ENCODE peak calls at places on chromosomes 5 and 9, in eight cellular contexts. S is ovary, Q is psoas muscle, D is fibroblast of lung, O is OCI-LY7, K is pancreas, M is upper lobe of right lung, Y is lower lobe of right lung. C is an unnamed sample. For H3K4me1, the result is how much of the 10 kb centered on the place peaks cover.

GRCh38 chr5:8491254-8491653 is 622.3 kb downstream of the MTRR start:
- DNase-seq in S (no peak), Q (no peak), D (peak), O (no peak), K (no peak), M (no peak), Y (no peak), C (no peak)

GRCh38 chr9:130935660-130936271 is 3.3 kb downstream of the FIBCD1 start:
- DNase-seq in S (no peak), Q (no peak), D (no peak), O (no peak), K (no peak), M (no peak), Y (no peak), C (peak)

GRCh38 chr5:172870261-172870806 is 36.3 kb downstream of the ERGIC1 start:
- DNase-seq in S (no peak), Q (peak), D (peak), O (no peak), K (no peak), M (no peak), Y (no peak), C (peak)

GRCh38 chr5:176573564-176574296 is 24.6 kb downstream of the CDHR2 start:
- DNase-seq in S (peak), Q (peak), D (peak), O (peak), K (peak), M (peak), Y (peak), C (peak)

GRCh38 chr9:124869986-124870560 is 8.1 kb downstream of the ARPC5L start:
- DNase-seq in S (peak), Q (peak), D (peak), O (peak), K (no peak), M (peak), Y (peak), C (peak)

GRCh38 chr5:57844410-57844809 is 361.8 kb upstream of the ACTBL2 start:
- DNase-seq in S (no peak), Q (peak), D (no peak), O (no peak), K (no peak), M (no peak), Y (no peak), C (no peak)

GRCh38 chr9:71895122-71895521 is 15.9 kb downstream of the ABHD17B start:
- DNase-seq in S (no peak), Q (no peak), D (peak), O (peak), K (no peak), M (no peak), Y (no peak), C (no peak)

GRCh38 chr9:136488247-136489214 is 5.7 kb upstream of the SEC16A start:
- DNase-seq in S (peak), Q (peak), D (no peak), O (peak), K (peak), M (peak), Y (peak), C (peak)

GRCh38 chr9:34328500-34328982 is 527 bp downstream of the KIF24 start:
- DNase-seq in S (no peak), Q (no peak), D (no peak), O (no peak), K (no peak), M (no peak), Y (no peak), C (no peak)

GRCh38 chr5:14920121-14920520 is 48.5 kb upstream of the ANKH start:
- DNase-seq in S (no peak), Q (no peak), D (peak), O (no peak), K (no peak), M (no peak), Y (no peak), C (no peak)

GRCh38 chr5:1961304-1961946 is 78.7 kb upstream of the IRX4 start:
- DNase-seq in S (no peak), Q (no peak), D (no peak), O (no peak), K (no peak), M (no peak), Y (no peak), C (no peak)

GRCh38 chr5:1963358-1963757 is 80.6 kb upstream of the IRX4 start:
- DNase-seq in S (no peak), Q (no peak), D (no peak), O (no peak), K (no peak), M (no peak), Y (no peak), C (no peak)

GRCh38 chr5:1962619-1963355 is 80.1 kb upstream of the IRX4 start:
- DNase-seq in S (no peak), Q (no peak), D (no peak), O (no peak), K (no peak), M (no peak), Y (no peak), C (peak)

GRCh38 chr5:1960595-1961303 is 78.0 kb upstream of the IRX4 start:
- DNase-seq in S (no peak), Q (no peak), D (no peak), O (no peak), K (no peak), M (no peak), Y (no peak), C (no peak)

GRCh38 chr5:1961952-1962595 is 79.3 kb upstream of the IRX4 start:
- DNase-seq in S (no peak), Q (no peak), D (no peak), O (no peak), K (no peak), M (no peak), Y (no peak), C (no peak)
- H3K4me1 ChIP-seq in S (under half), Q (under half), D (under half), O (under half), K (under half), M (under half), Y (under half), C (under half)

GRCh38 chr5:93596676-93597441 is 13.8 kb downstream of the NR2F1 start:
- DNase-seq in S (no peak), Q (no peak), D (no peak), O (peak), K (no peak), M (peak), Y (peak), C (peak)
- H3K4me1 ChIP-seq in S (under half), Q (under half), D (under half), O (under half), K (under half), M (under half), Y (under half), C (under half)

GRCh38 chr9:109109962-109110325 is 9.8 kb downstream of the TMEM245 start:
- DNase-seq in S (no peak), Q (no peak), D (peak), O (no peak), K (no peak), M (no peak), Y (no peak), C (no peak)
- H3K4me1 ChIP-seq in S (under half), Q (half or more), D (under half), O (half or more), K (under half), M (half or more), Y (half or more), C (half or more)

GRCh38 chr9:15370496-15371464 is 51.9 kb upstream of the SNAPC3 start:
- DNase-seq in S (peak), Q (no peak), D (peak), O (no peak), K (no peak), M (no peak), Y (no peak), C (no peak)
- H3K4me1 ChIP-seq in S (under half), Q (under half), D (under half), O (under half), K (under half), M (under half), Y (under half), C (under half)

GRCh38 chr5:66909364-66909763 is 287.2 kb downstream of the CD180 start:
- DNase-seq in S (no peak), Q (no peak), D (no peak), O (no peak), K (no peak), M (no peak), Y (no peak), C (no peak)
- H3K4me1 ChIP-seq in S (under half), Q (under half), D (under half), O (under half), K (under half), M (under half), Y (under half), C (under half)

GRCh38 chr9:89493671-89494070 is 4.2 kb downstream of the SEMA4D start:
- DNase-seq in S (no peak), Q (no peak), D (no peak), O (no peak), K (no peak), M (no peak), Y (no peak), C (no peak)

GRCh38 chr9:89494199-89494598 is 3.7 kb downstream of the SEMA4D start:
- DNase-seq in S (no peak), Q (no peak), D (no peak), O (no peak), K (no peak), M (no peak), Y (no peak), C (no peak)

GRCh38 chr9:89491688-89492087 is 6.2 kb downstream of the SEMA4D start:
- DNase-seq in S (no peak), Q (no peak), D (no peak), O (no peak), K (no peak), M (no peak), Y (no peak), C (no peak)

GRCh38 chr9:89492586-89492985 is 5.3 kb downstream of the SEMA4D start:
- DNase-seq in S (no peak), Q (no peak), D (no peak), O (no peak), K (no peak), M (no peak), Y (no peak), C (no peak)

DNA sequence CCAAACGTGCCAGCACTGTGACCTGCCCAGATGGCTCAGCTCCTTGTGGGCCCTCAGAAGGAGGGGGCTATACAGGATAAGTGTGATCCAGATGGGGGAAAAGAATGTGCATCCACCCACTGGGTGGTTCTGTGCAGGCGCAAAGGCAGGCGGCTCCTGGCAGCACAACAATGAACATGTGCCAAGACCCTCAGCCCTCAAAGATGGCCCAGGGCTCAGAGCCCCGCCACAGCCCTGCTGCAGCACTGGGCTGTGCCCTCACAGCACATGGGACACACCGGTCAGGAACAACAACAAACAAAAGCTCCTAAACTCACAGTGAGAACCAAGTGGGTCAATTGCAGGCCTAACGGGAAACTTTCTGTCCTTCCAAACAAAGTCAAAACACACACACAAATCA is 4.7 kb downstream of the SEMA4D start:
- DNase-seq in S (no peak), Q (no peak), D (no peak), O (no peak), K (no peak), M (no peak), Y (no peak), C (no peak)
- H3K4me1 ChIP-seq in S (under half), Q (under half), D (under half), O (under half), K (under half), M (under half), Y (under half), C (under half)

GRCh38 chr5:94040591-94041148 is 299.3 kb upstream of the POU5F2 start:
- DNase-seq in S (no peak), Q (no peak), D (no peak), O (no peak), K (no peak), M (no peak), Y (no peak), C (no peak)

GRCh38 chr5:94043311-94043710 is 301.9 kb upstream of the POU5F2 start:
- DNase-seq in S (no peak), Q (no peak), D (no peak), O (no peak), K (no peak), M (no peak), Y (no peak), C (no peak)

GRCh38 chr5:94039101-94039500 is 297.7 kb upstream of the POU5F2 start:
- DNase-seq in S (no peak), Q (no peak), D (no peak), O (no peak), K (no peak), M (no peak), Y (no peak), C (no peak)
- H3K4me1 ChIP-seq in S (under half), Q (under half), D (under half), O (under half), K (under half), M (under half), Y (under half), C (under half)

GRCh38 chr5:124574521-124575436 is 171.7 kb downstream of the ZNF608 start:
- DNase-seq in S (no peak), Q (no peak), D (no peak), O (no peak), K (no peak), M (no peak), Y (no peak), C (no peak)
- H3K4me1 ChIP-seq in S (under half), Q (under half), D (under half), O (under half), K (under half), M (under half), Y (under half), C (under half)

DNA sequence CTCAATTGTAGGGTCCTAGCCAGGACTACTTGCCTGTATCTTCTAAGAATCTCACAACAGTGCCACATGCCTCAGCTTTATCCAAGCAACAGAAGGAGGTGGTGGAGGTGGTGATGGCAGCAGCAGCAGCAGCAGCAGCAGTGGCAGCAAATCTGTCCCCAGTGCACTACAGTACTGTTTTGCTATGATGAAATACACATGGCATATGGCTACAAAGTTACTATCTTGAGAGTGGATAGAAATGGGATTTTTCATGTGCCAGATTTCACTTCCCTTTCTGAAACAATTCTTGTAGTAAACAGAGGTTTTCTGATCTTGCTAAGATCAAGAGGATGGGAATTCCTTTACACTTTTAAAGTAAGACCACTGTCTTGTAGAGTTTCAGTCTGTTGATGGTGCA is 8.1 kb upstream of the CYSTM1 start:
- DNase-seq in S (no peak), Q (no peak), D (no peak), O (no peak), K (no peak), M (no peak), Y (no peak), C (no peak)
- H3K4me1 ChIP-seq in S (under half), Q (under half), D (under half), O (under half), K (under half), M (under half), Y (under half), C (under half)